ENCODE peak calls at places on chromosomes 12 and 14, in six cellular contexts. S is HCT116, A is K562, D is HepG2, E is SK-N-SH, P is GM12878. M is an unnamed sample.

GRCh38 chr12:104423809-104424208 is 32.9 kb upstream of the CHST11 start:
- DNase-seq in E (no peak), S (no peak), P (no peak), D (peak), A (no peak), M (no peak)

GRCh38 chr14:89040438-89041244 is 216.2 kb downstream of the TTC8 start:
- DNase-seq in E (peak), P (peak), A (peak), D (peak), S (peak), M (peak)

GRCh38 chr14:66120402-66120801 is 365.8 kb upstream of the CCDC196 start:
- DNase-seq in P (no peak), S (no peak), A (no peak), E (no peak), D (no peak), M (no peak)

GRCh38 chr14:23894687-23895419 is 58.7 kb upstream of the DHRS4 start:
- DNase-seq in D (no peak), A (no peak), S (no peak), P (no peak), E (no peak), M (no peak)

GRCh38 chr12:131808744-131809371 is 19.3 kb upstream of the MMP17 start:
- DNase-seq in E (no peak), A (no peak), S (no peak), D (no peak), P (peak), M (no peak)

GRCh38 chr12:10634427-10634826 is 21.0 kb upstream of the MAGOHB start:
- DNase-seq in P (no peak), S (no peak), D (peak), E (no peak), A (no peak), M (no peak)

GRCh38 chr12:120662879-120663278 is 22.5 kb downstream of the CABP1 start:
- DNase-seq in A (no peak), E (no peak), S (no peak), P (peak), D (no peak), M (no peak)

GRCh38 chr12:88868062-88868461 is 287.8 kb upstream of the KITLG start:
- DNase-seq in E (no peak), S (no peak), P (no peak), D (no peak), A (no peak), M (no peak)

GRCh38 chr14:28609228-28609828 is 157.3 kb upstream of the FOXG1 start:
- DNase-seq in S (peak), A (peak), D (peak), E (peak), P (no peak), M (peak)

GRCh38 chr12:52074006-52074405 is 4.2 kb downstream of the ATG101 start:
- DNase-seq in P (peak), S (no peak), A (no peak), E (no peak), D (no peak), M (no peak)

GRCh38 chr14:63676615-63677014 is 34.9 kb upstream of the WDR89 start:
- DNase-seq in D (no peak), A (no peak), S (no peak), P (no peak), E (no peak), M (no peak)

GRCh38 chr12:112850343-112850742 is 56.4 kb upstream of the OAS1 start:
- DNase-seq in A (no peak), D (no peak), S (no peak), P (no peak), E (no peak), M (no peak)

GRCh38 chr12:26400627-26401026 is 205.3 kb downstream of the SSPN start:
- DNase-seq in E (no peak), D (no peak), P (no peak), S (no peak), A (no peak), M (no peak)

GRCh38 chr14:96249016-96249415 is 7.0 kb upstream of the BDKRB1 start:
- DNase-seq in A (no peak), E (no peak), P (no peak), D (no peak), S (no peak), M (no peak)

GRCh38 chr12:106229036-106229591 is 18.7 kb downstream of the CKAP4 start:
- DNase-seq in A (no peak), P (no peak), S (no peak), D (no peak), E (no peak), M (no peak)

GRCh38 chr12:115322275-115322674 is 638.3 kb upstream of the TBX3 start:
- DNase-seq in E (no peak), A (no peak), P (peak), S (no peak), D (no peak), M (no peak)

GRCh38 chr12:70648831-70649230 is 11.6 kb upstream of the PTPRB start:
- DNase-seq in S (no peak), A (no peak), P (no peak), E (no peak), D (no peak), M (no peak)

GRCh38 chr12:114898159-114898558 is 214.2 kb upstream of the TBX3 start:
- DNase-seq in D (no peak), E (no peak), A (no peak), P (no peak), S (no peak), M (no peak)

GRCh38 chr14:104350463-104351185 is 212.2 kb downstream of the KIF26A start:
- DNase-seq in S (no peak), D (no peak), E (peak), P (no peak), A (no peak), M (no peak)

GRCh38 chr12:124518051-124518932 is 49.1 kb downstream of the NCOR2 start:
- DNase-seq in A (no peak), E (peak), D (peak), P (no peak), S (peak), M (peak)

GRCh38 chr12:111174283-111175108 is 194.4 kb downstream of the PHETA1 start:
- DNase-seq in D (no peak), S (peak), P (no peak), E (no peak), A (peak), M (peak)

GRCh38 chr12:14418526-14418925 is 53.0 kb downstream of the ATF7IP start:
- DNase-seq in D (no peak), E (peak), S (no peak), P (no peak), A (no peak), M (peak)

GRCh38 chr14:103185051-103186027 is 62.1 kb downstream of the TNFAIP2 start:
- DNase-seq in E (peak), D (peak), P (no peak), S (peak), A (no peak), M (peak)

GRCh38 chr14:32382704-32383103 is 53.6 kb downstream of the AKAP6 start:
- DNase-seq in S (no peak), D (no peak), E (peak), A (no peak), P (no peak), M (peak)

GRCh38 chr12:109947511-109947910 is 47.4 kb downstream of the TCHP start:
- DNase-seq in A (no peak), S (no peak), E (no peak), D (no peak), P (no peak), M (no peak)

GRCh38 chr12:8887285-8887715 is 27.0 kb upstream of the PHC1 start:
- DNase-seq in E (no peak), P (no peak), A (peak), D (no peak), S (no peak), M (no peak)

GRCh38 chr14:76653875-76654572 is 107.2 kb upstream of the VASH1 start:
- DNase-seq in P (no peak), S (no peak), A (no peak), D (peak), E (no peak), M (peak)

DNA sequence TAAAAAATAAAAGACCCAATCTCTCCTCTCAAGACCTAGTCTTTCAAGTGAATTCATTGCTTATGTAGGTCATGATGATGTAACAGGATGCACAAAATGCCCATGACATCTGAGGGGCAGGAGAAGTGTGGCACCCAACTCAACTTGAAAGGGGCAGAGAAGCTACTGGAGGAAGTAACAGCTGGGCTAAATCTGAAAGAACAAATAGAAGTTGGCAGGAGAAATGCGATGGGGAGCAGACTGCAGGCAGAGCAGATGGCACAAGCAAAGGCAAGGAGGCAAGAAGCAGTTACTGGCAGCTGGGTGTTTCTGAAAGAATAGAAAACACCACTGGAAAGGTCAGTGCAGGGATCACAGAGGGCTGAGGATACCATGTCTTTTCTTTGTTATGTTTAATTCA is 14.6 kb downstream of the SLC38A4 start:
- DNase-seq in S (no peak), P (no peak), A (no peak), D (no peak), E (no peak), M (no peak)
- TF ChIP-seq JUND in S (no peak), P (no peak), A (no peak), D (no peak), E (no peak), M (no peak)

GRCh38 chr14:93734961-93735360 is 53.3 kb downstream of the PRIMA1 start:
- DNase-seq in E (no peak), S (no peak), A (no peak), D (no peak), P (no peak), M (no peak)
- TF ChIP-seq JUND in E (no peak), S (no peak), A (no peak), D (no peak), P (no peak), M (no peak)

GRCh38 chr14:46574976-46575375 is 76.6 kb downstream of the RPL10L start:
- DNase-seq in S (no peak), E (no peak), A (no peak), P (no peak), D (no peak), M (no peak)
- TF ChIP-seq JUND in S (no peak), E (no peak), A (no peak), P (no peak), D (no peak), M (no peak)

GRCh38 chr12:32118806-32119205 is 12.2 kb downstream of the BICD1 start:
- DNase-seq in P (no peak), D (no peak), A (no peak), S (no peak), E (no peak), M (no peak)
- TF ChIP-seq JUND in P (no peak), D (no peak), A (no peak), S (no peak), E (no peak), M (no peak)